ENCODE peak calls at places on chromosomes 5 and 9, in eight cellular contexts. E is psoas muscle, Q is lower lobe of right lung, T is mesendoderm, M is heart right ventricle, B is iPS DF 6.9, W is uterus, P is fibroblast of lung. N is an unnamed sample.

GRCh38 chr5:59128646-59129290 is 545.9 kb downstream of the RAB3C start:
- DNase-seq in M (no peak), T (no peak), P (no peak), E (no peak), B (no peak), Q (no peak), W (no peak), N (no peak)

GRCh38 chr5:39100301-39100850 is 26.2 kb upstream of the RICTOR start:
- DNase-seq in E (no peak), B (no peak), T (no peak), Q (no peak), M (no peak), W (no peak), P (no peak), N (no peak)

GRCh38 chr9:33024126-33024965 is 727 bp upstream of the DNAJA1 start:
- DNase-seq in Q (no peak), B (no peak), T (peak; percentile 11), M (no peak), E (no peak), W (peak; percentile 28), P (peak; percentile 41), N (no peak)

GRCh38 chr9:34403554-34404380 is 27.1 kb upstream of the MYORG start:
- DNase-seq in E (peak; percentile 56), T (peak; percentile 67), W (peak; percentile 67), M (peak; percentile 64), B (peak; percentile 22), P (peak; percentile 70), Q (peak; percentile 62), N (no peak)

GRCh38 chr5:174532453-174533126 is 191.8 kb upstream of the MSX2 start:
- DNase-seq in P (peak; percentile 97), B (peak; percentile 52), M (peak; percentile 52), E (peak; percentile 73), Q (peak; percentile 85), W (peak; percentile 33), T (peak; percentile 99), N (peak; percentile 97)

GRCh38 chr9:117411547-117411946 is 3.3 kb downstream of the ASTN2 start:
- DNase-seq in W (no peak), E (no peak), T (peak; percentile 86), M (no peak), B (peak; percentile 80), P (no peak), Q (no peak), N (no peak)

GRCh38 chr9:19049872-19050636 is 827 bp downstream of the RRAGA start:
- DNase-seq in T (peak; percentile 41), E (no peak), Q (no peak), P (peak; percentile 42), W (no peak), M (no peak), B (no peak), N (no peak)

GRCh38 chr9:91032056-91032455 is 230.4 kb downstream of the SYK start:
- DNase-seq in T (no peak), P (no peak), M (no peak), W (peak; percentile 5), B (no peak), Q (no peak), E (no peak), N (no peak)

GRCh38 chr5:28374492-28374934 is 1336.1 kb upstream of the CDH9 start:
- DNase-seq in B (no peak), M (no peak), Q (peak; percentile 70), P (no peak), T (peak; percentile 44), W (no peak), E (no peak), N (peak; percentile 94)

GRCh38 chr5:75461679-75462078 is 49.8 kb downstream of the CERT1 start:
- DNase-seq in E (no peak), Q (no peak), W (no peak), B (no peak), M (no peak), T (no peak), P (peak; percentile 19), N (no peak)

GRCh38 chr9:2623046-2623865 is 1.7 kb downstream of the VLDLR start:
- DNase-seq in B (no peak), E (peak; percentile 78), W (peak; percentile 69), M (peak; percentile 63), T (peak; percentile 82), P (peak; percentile 59), Q (peak; percentile 80), N (no peak)

GRCh38 chr9:134132208-134132870 is 3.5 kb upstream of the WDR5 start:
- DNase-seq in M (no peak), P (no peak), Q (no peak), E (no peak), T (no peak), W (no peak), B (no peak), N (no peak)

GRCh38 chr9:123208626-123209174 is 59.7 kb downstream of the STRBP start:
- DNase-seq in M (no peak), W (no peak), Q (no peak), T (no peak), P (no peak), E (no peak), B (no peak), N (no peak)

DNA sequence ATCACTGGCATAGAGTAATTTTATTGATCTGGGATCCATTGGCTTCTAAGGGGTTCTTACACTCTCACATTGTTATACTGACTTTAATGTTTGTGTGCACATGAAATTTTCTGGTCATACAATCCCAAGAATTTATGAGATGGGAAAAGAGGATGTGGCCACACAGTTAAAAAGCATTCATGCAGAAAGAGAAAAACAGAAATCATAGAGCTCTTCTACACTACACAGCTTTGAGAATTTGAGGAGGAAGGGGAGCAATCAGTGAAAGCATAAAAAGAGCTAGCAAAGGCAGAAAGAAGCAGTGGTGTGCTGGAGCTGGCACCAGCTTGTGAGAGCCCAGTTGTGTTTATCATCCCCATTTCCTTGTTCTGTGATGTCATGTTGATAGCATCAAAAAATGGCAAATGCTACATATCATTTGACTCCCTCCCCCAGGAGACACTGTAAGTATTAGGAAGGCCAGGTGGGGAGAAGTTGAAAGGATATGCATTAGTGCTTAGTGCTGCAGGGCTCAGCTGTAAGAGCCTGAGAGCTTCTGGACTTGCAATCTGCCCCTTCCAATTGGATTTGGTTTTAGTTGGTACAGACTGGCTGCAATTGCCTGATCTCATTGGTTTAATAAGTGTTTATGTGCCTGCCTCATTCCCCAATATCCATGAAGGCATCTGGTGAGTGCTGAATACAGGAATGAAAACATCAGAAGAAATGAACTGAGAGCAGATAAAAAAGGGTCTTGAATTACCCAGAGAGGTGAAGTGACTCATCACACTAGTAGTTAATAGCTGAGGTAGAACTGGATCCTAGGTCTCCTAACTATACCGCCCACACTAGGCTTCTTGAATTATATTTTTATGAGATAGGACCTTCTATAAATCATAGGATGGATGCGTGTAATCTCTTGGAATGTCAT is 30.9 kb downstream of the RHOBTB3 start:
- DNase-seq in Q (no peak), W (no peak), M (no peak), E (no peak), B (no peak), P (peak; percentile 19), T (no peak), N (no peak)
- H3K36me3 ChIP-seq in Q (peaks cover 4% of the 10 kb centered on the region), W (no peaks in the 10 kb centered on the region), M (peaks cover 23% of the 10 kb centered on the region), E (peaks cover 54% of the 10 kb centered on the region), B (no peaks in the 10 kb centered on the region), P (peaks cover 9% of the 10 kb centered on the region), T (peaks cover 4% of the 10 kb centered on the region), N (no peaks in the 10 kb centered on the region)

DNA sequence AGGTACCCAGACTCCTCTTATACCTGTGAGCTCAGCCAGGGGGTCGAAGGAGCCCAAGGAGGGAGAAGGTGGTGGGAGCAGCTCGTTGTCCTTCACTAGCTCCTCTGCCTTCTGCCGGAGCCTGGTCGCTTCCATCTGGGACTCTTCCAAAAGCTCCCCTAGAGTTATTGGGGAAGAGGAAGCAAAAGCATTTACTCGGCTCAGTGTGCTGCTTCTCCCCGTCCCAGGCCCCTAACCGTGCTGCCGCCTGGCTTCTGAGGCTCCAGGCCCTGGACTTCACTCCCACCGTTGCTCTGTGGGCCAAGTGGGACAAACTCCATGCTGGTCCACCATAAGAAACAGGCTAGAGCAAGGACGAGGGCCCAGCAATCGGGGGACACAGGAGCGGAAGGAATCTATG is 17.2 kb downstream of the TNIP1 start:
- DNase-seq in B (no peak), W (peak; percentile 40), M (no peak), T (no peak), Q (no peak), P (peak; percentile 27), E (no peak), N (no peak)
- H3K36me3 ChIP-seq in B (no peaks in the 10 kb centered on the region), W (no peaks in the 10 kb centered on the region), M (peaks cover 43% of the 10 kb centered on the region), T (peaks cover 3% of the 10 kb centered on the region), Q (peaks cover 60% of the 10 kb centered on the region), P (peaks cover 7% of the 10 kb centered on the region), E (peaks cover 47% of the 10 kb centered on the region), N (peaks cover 72% of the 10 kb centered on the region)

GRCh38 chr9:108258640-108259039 is 597.1 kb downstream of the ACTL7B start:
- DNase-seq in E (no peak), Q (no peak), T (no peak), P (no peak), B (no peak), M (no peak), W (no peak), N (no peak)

GRCh38 chr9:108254236-108254635 is 601.5 kb downstream of the ACTL7B start:
- DNase-seq in E (no peak), W (no peak), M (no peak), T (no peak), Q (no peak), P (no peak), B (no peak), N (no peak)

GRCh38 chr9:108262836-108263235 is 593.0 kb downstream of the ACTL7B start:
- DNase-seq in E (no peak), M (no peak), P (no peak), Q (no peak), T (no peak), B (no peak), W (no peak), N (no peak)

GRCh38 chr9:108259917-108260675 is 595.7 kb downstream of the ACTL7B start:
- DNase-seq in W (no peak), P (no peak), B (no peak), E (no peak), Q (no peak), M (no peak), T (no peak), N (no peak)

GRCh38 chr9:108257387-108257786 is 598.4 kb downstream of the ACTL7B start:
- DNase-seq in E (no peak), Q (no peak), W (no peak), P (no peak), B (no peak), M (no peak), T (no peak), N (no peak)
- H3K36me3 ChIP-seq in E (no peaks in the 10 kb centered on the region), Q (no peaks in the 10 kb centered on the region), W (no peaks in the 10 kb centered on the region), P (no peaks in the 10 kb centered on the region), B (no peaks in the 10 kb centered on the region), M (no peaks in the 10 kb centered on the region), T (no peaks in the 10 kb centered on the region), N (no peaks in the 10 kb centered on the region)

GRCh38 chr9:124313940-124314339 is 56.2 kb downstream of the NEK6 start:
- DNase-seq in B (no peak), W (no peak), T (no peak), E (no peak), M (no peak), P (no peak), Q (no peak), N (no peak)
- H3K36me3 ChIP-seq in B (no peaks in the 10 kb centered on the region), W (no peaks in the 10 kb centered on the region), T (no peaks in the 10 kb centered on the region), E (peaks cover 23% of the 10 kb centered on the region), M (peaks cover 11% of the 10 kb centered on the region), P (peaks cover 28% of the 10 kb centered on the region), Q (peaks cover 82% of the 10 kb centered on the region), N (peaks cover 75% of the 10 kb centered on the region)

GRCh38 chr5:68295772-68296171 is 80.2 kb downstream of the PIK3R1 start:
- DNase-seq in P (no peak), M (no peak), B (no peak), T (no peak), E (no peak), Q (no peak), W (no peak), N (no peak)
- H3K36me3 ChIP-seq in P (peaks cover 13% of the 10 kb centered on the region), M (peaks cover 81% of the 10 kb centered on the region), B (peaks cover 4% of the 10 kb centered on the region), T (peaks cover 1% of the 10 kb centered on the region), E (peaks cover 83% of the 10 kb centered on the region), Q (peaks cover 89% of the 10 kb centered on the region), W (no peaks in the 10 kb centered on the region), N (peaks cover 85% of the 10 kb centered on the region)

GRCh38 chr5:43134019-43134418 is 13.3 kb downstream of the ZNF131 start:
- DNase-seq in T (no peak), Q (no peak), M (no peak), P (no peak), B (no peak), E (no peak), W (no peak), N (no peak)
- H3K36me3 ChIP-seq in T (peaks cover 2% of the 10 kb centered on the region), Q (peaks cover 67% of the 10 kb centered on the region), M (peaks cover 39% of the 10 kb centered on the region), P (no peaks in the 10 kb centered on the region), B (peaks cover 5% of the 10 kb centered on the region), E (peaks cover 65% of the 10 kb centered on the region), W (no peaks in the 10 kb centered on the region), N (peaks cover 86% of the 10 kb centered on the region)

N was measured in RWPE2.